ENCODE peak calls at places on chromosomes 13 and 19, in seven cellular contexts. E, P, K, D, N, B and U are unnamed samples.
A peak's percentile ranks its signal among the peaks of the same experiment; 100 is the strongest.

GRCh38 chr19:34350161-34350561 is 14.8 kb upstream of the GPI start:
- DNase-seq in E (peak; percentile 43), K (no peak), B (no peak), N (no peak), P (no peak), D (no peak), U (no peak)

GRCh38 chr13:21817878-21818277 is 147.0 kb downstream of the FGF9 start:
- DNase-seq in D (no peak), P (no peak), E (no peak), B (no peak), K (no peak), N (no peak), U (no peak)

GRCh38 chr13:99740261-99740979 is 231.1 kb downstream of the ZIC5 start:
- DNase-seq in B (peak; percentile 28), N (no peak), D (no peak), K (peak; percentile 46), E (no peak), P (no peak), U (no peak)

GRCh38 chr19:14106840-14107239 is 10.7 kb downstream of the PRKACA start:
- DNase-seq in K (no peak), D (no peak), E (no peak), N (no peak), P (no peak), B (no peak), U (no peak)

GRCh38 chr19:41133260-41133659 is 19.0 kb downstream of the CYP2F1 start:
- DNase-seq in N (no peak), E (no peak), D (no peak), P (no peak), B (no peak), K (no peak), U (no peak)

GRCh38 chr13:32234914-32235313 is 80.2 kb downstream of the ZAR1L start:
- DNase-seq in P (no peak), D (no peak), K (no peak), E (no peak), N (no peak), B (no peak), U (no peak)

GRCh38 chr19:3057275-3057714 is 5.0 kb downstream of the TLE5 start:
- DNase-seq in P (no peak), D (no peak), E (no peak), B (peak; percentile 64), K (peak; percentile 51), N (peak; percentile 55), U (peak; percentile 51)

GRCh38 chr19:16349551-16350171 is 25.0 kb downstream of the KLF2 start:
- DNase-seq in B (no peak), N (no peak), E (no peak), P (no peak), K (no peak), D (no peak), U (no peak)

GRCh38 chr19:58566989-58567388 is 6.1 kb downstream of the MZF1 start:
- DNase-seq in B (no peak), N (no peak), P (no peak), D (no peak), E (no peak), K (no peak), U (no peak)

GRCh38 chr19:42132030-42132628 is at the start of gene POU2F2:
- DNase-seq in E (no peak), K (peak; percentile 37), P (no peak), D (peak; percentile 30), B (peak; percentile 69), N (no peak), U (peak; percentile 60)

GRCh38 chr13:48004201-48004600 is 3.1 kb upstream of the SUCLA2 start:
- DNase-seq in E (no peak), D (no peak), K (peak; percentile 80), P (no peak), B (no peak), N (no peak), U (peak; percentile 34)

GRCh38 chr13:94416454-94417080 is 62.9 kb downstream of the DCT start:
- DNase-seq in K (peak; percentile 92), E (peak; percentile 24), P (peak; percentile 40), B (peak; percentile 56), N (peak; percentile 56), D (peak; percentile 33), U (peak; percentile 84)

GRCh38 chr13:40600145-40600751 is 66.2 kb downstream of the FOXO1 start:
- DNase-seq in N (no peak), D (no peak), E (no peak), K (no peak), P (no peak), B (no peak), U (no peak)

GRCh38 chr13:101190976-101191375 is 225.3 kb downstream of the NALCN start:
- DNase-seq in D (no peak), N (no peak), B (no peak), P (no peak), E (no peak), K (no peak), U (no peak)

GRCh38 chr13:30510091-30510490 is 44.4 kb upstream of the HMGB1 start:
- DNase-seq in B (no peak), N (no peak), K (no peak), D (no peak), E (no peak), P (no peak), U (no peak)

GRCh38 chr13:97978661-97979450 is 25.4 kb downstream of the IPO5 start:
- DNase-seq in E (peak; percentile 28), K (peak; percentile 80), P (peak; percentile 61), B (no peak), D (peak; percentile 37), N (peak; percentile 12), U (no peak)

GRCh38 chr13:97566907-97567306 is 132.9 kb downstream of the RAP2A start:
- DNase-seq in B (no peak), D (no peak), K (no peak), E (no peak), N (no peak), P (no peak), U (no peak)

GRCh38 chr19:52992109-52993004 is 21.4 kb upstream of the ERVV-1 start:
- DNase-seq in N (no peak), E (no peak), K (peak; percentile 21), P (no peak), B (peak; percentile 57), D (peak; percentile 23), U (peak; percentile 46)

GRCh38 chr13:69706807-69707206 is 400.8 kb upstream of the ATXN8OS start:
- DNase-seq in N (no peak), D (no peak), P (no peak), B (no peak), K (no peak), E (no peak), U (no peak)

GRCh38 chr19:47272448-47273312 is 2.0 kb upstream of the INAFM1 start:
- DNase-seq in K (peak; percentile 60), N (peak; percentile 23), B (peak; percentile 64), D (no peak), P (no peak), E (no peak), U (no peak)

GRCh38 chr19:29596885-29597525 is 9.1 kb upstream of the POP4 start:
- DNase-seq in P (peak; percentile 20), B (no peak), N (peak; percentile 10), E (peak; percentile 40), D (peak; percentile 10), K (peak; percentile 32), U (no peak)

GRCh38 chr13:106205871-106206270 is 329.6 kb downstream of the EFNB2 start:
- DNase-seq in N (no peak), B (no peak), D (peak; percentile 17), E (no peak), K (peak; percentile 12), P (no peak), U (no peak)

GRCh38 chr19:34313188-34313587 is 51.8 kb upstream of the GPI start:
- DNase-seq in B (no peak), E (peak; percentile 84), N (peak; percentile 75), D (peak; percentile 68), P (no peak), K (no peak), U (no peak)

GRCh38 chr13:112069063-112069726 is 2.2 kb downstream of the SOX1 start:
- DNase-seq in P (no peak), D (no peak), N (no peak), E (no peak), B (peak; percentile 56), K (no peak), U (no peak)

GRCh38 chr13:112071902-112072530 is 5.1 kb downstream of the SOX1 start:
- DNase-seq in K (no peak), P (no peak), D (no peak), N (no peak), B (no peak), E (no peak), U (no peak)

GRCh38 chr13:112069727-112070300 is 2.9 kb downstream of the SOX1 start:
- DNase-seq in N (no peak), B (peak; percentile 58), E (no peak), K (no peak), D (no peak), P (no peak), U (no peak)

GRCh38 chr13:112072531-112073244 is 5.7 kb downstream of the SOX1 start:
- DNase-seq in K (peak; percentile 88), D (no peak), B (peak; percentile 88), N (no peak), E (no peak), P (peak; percentile 83), U (peak; percentile 90)

GRCh38 chr13:112071011-112071901 is 4.3 kb downstream of the SOX1 start:
- DNase-seq in B (no peak), N (no peak), K (no peak), E (no peak), P (no peak), D (no peak), U (no peak)
- H4K8ac ChIP-seq in B (no peak overlapping the region), N (no peak overlapping the region), K (no peak overlapping the region), E (no peak overlapping the region), P (no peak overlapping the region), D (no peak overlapping the region), U (no peak overlapping the region)

GRCh38 chr19:1770866-1771576 is 17.7 kb downstream of the ONECUT3 start:
- DNase-seq in E (no peak), P (no peak), N (no peak), D (no peak), K (no peak), B (no peak), U (no peak)
- H4K8ac ChIP-seq in E (no peak overlapping the region), P (no peak overlapping the region), N (no peak overlapping the region), D (no peak overlapping the region), K (no peak overlapping the region), B (no peak overlapping the region), U (no peak overlapping the region)

DNA sequence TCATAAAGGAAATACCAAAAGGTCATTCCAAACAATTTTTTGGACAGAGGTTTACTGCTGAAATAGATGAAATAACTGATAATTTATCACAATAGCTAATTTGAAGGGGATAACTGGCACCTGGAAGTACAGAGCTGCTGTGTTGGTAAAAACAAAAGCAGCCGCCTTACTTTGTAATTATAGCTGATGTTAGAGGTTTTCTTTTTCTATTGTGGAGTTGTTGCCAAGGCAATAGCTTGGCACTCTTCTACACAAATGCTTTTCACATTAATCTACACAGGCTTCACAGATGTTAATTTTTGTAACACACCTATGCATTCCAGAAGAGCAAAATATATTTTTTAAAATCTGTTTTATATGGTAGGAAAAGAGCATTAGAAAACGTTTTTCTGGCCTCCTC is 56.9 kb downstream of the LACC1 start:
- DNase-seq in K (no peak), E (no peak), N (no peak), D (no peak), P (no peak), B (no peak), U (no peak)
- H4K8ac ChIP-seq in K (no peak overlapping the region), E (no peak overlapping the region), N (no peak overlapping the region), D (no peak overlapping the region), P (no peak overlapping the region), B (no peak overlapping the region), U (no peak overlapping the region)

DNA sequence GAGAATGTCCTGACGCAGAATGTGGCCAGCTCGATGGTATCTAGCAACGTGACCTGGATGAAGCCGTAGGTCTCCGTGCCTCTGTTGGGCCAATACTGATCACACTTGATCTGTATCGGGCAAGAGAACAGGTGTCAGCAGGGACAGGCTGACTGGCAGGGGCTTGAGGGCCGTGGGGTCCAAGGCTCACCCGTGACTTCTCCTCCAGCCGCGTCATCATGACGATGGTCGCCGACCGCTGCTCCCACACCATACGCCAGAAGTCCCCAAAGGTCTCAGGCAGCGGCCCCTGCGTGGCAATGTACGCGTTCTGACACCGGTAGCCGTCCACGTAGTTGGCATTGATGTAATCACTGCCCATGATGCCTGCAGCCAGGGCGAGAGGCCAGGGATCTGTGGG is 126.2 kb downstream of the PTPRS start:
- DNase-seq in D (no peak), B (no peak), K (no peak), P (no peak), N (no peak), E (no peak), U (no peak)
- H4K8ac ChIP-seq in D (no peak overlapping the region), B (no peak overlapping the region), K (no peak overlapping the region), P (no peak overlapping the region), N (no peak overlapping the region), E (no peak overlapping the region), U (no peak overlapping the region)